ENCODE peak calls at places on chromosomes 2 and 18, in eight cellular contexts. D is CD8-positive, alpha-beta T cell; K is lower lobe of right lung; F is colonic mucosa; P is spleen; S is right atrium auricular region; A is heart right ventricle; R is endothelial cell of umbilical vein. H is an unnamed sample.

GRCh38 chr2:216827073-216827725 is 32.7 kb downstream of the TNP1 start:
- DNase-seq in D (no peak), K (no peak), F (no peak), P (no peak), S (no peak), A (no peak), R (no peak), H (no peak)

GRCh38 chr2:199979841-199980628 is 24.7 kb downstream of the MAIP1 start:
- DNase-seq in D (peak; percentile 76), K (peak; percentile 85), F (peak; percentile 90), P (peak; percentile 92), S (peak; percentile 94), A (peak; percentile 87), R (peak; percentile 91), H (peak; percentile 81)

GRCh38 chr18:66931010-66931409 is 327.1 kb upstream of the CDH19 start:
- DNase-seq in D (no peak), K (no peak), F (no peak), P (no peak), S (no peak), A (no peak), R (no peak), H (no peak)

GRCh38 chr18:43525149-43525548 is 247.9 kb upstream of the SYT4 start:
- DNase-seq in D (no peak), K (no peak), F (no peak), P (no peak), S (no peak), A (peak; percentile 16), R (no peak), H (no peak)

GRCh38 chr2:46796843-46797625 is 118.6 kb downstream of the MCFD2 start:
- DNase-seq in D (no peak), K (no peak), F (no peak), P (no peak), S (no peak), A (no peak), R (no peak), H (no peak)

GRCh38 chr2:13558368-13558767 is 841.6 kb downstream of the TRIB2 start:
- DNase-seq in D (no peak), K (no peak), F (no peak), P (no peak), S (no peak), A (no peak), R (no peak), H (no peak)

GRCh38 chr18:55314031-55314430 is 274.0 kb downstream of the TCF4 start:
- DNase-seq in D (no peak), K (no peak), F (no peak), P (no peak), S (no peak), A (no peak), R (no peak), H (no peak)

GRCh38 chr2:20381457-20381856 is 30.8 kb upstream of the PUM2 start:
- DNase-seq in D (no peak), K (no peak), F (peak; percentile 49), P (no peak), S (no peak), A (peak; percentile 56), R (peak; percentile 35), H (no peak)

GRCh38 chr2:97761192-97761591 is 47.8 kb downstream of the ZAP70 start:
- DNase-seq in D (peak; percentile 57), K (no peak), F (no peak), P (peak; percentile 85), S (no peak), A (no peak), R (no peak), H (peak; percentile 75)

GRCh38 chr18:75210274-75211001 is at the start of gene TSHZ1:
- DNase-seq in D (peak; percentile 74), K (no peak), F (peak; percentile 91), P (no peak), S (no peak), A (peak; percentile 83), R (peak; percentile 92), H (peak; percentile 51)

GRCh38 chr2:170928036-170928823 is 823 bp upstream of the GORASP2 start:
- DNase-seq in D (no peak), K (no peak), F (peak; percentile 27), P (peak; percentile 79), S (no peak), A (no peak), R (no peak), H (peak; percentile 50)

GRCh38 chr2:109000654-109001600 is 11.9 kb upstream of the EDAR start:
- DNase-seq in D (no peak), K (no peak), F (no peak), P (no peak), S (no peak), A (no peak), R (no peak), H (no peak)

GRCh38 chr2:101811226-101812015 is 113.9 kb downstream of the MAP4K4 start:
- DNase-seq in D (no peak), K (no peak), F (no peak), P (no peak), S (no peak), A (no peak), R (no peak), H (no peak)

GRCh38 chr2:43129676-43130547 is 96.5 kb downstream of the ZFP36L2 start:
- DNase-seq in D (peak; percentile 53), K (peak; percentile 84), F (no peak), P (peak; percentile 90), S (no peak), A (no peak), R (no peak), H (peak; percentile 31)

GRCh38 chr18:37574113-37574512 is 8.5 kb upstream of the CELF4 start:
- DNase-seq in D (no peak), K (no peak), F (no peak), P (no peak), S (no peak), A (no peak), R (no peak), H (no peak)

GRCh38 chr2:74982581-74982980 is 24.1 kb downstream of the POLE4 start:
- DNase-seq in D (no peak), K (no peak), F (no peak), P (no peak), S (no peak), A (no peak), R (no peak), H (no peak)

GRCh38 chr2:238406222-238406997 is 20.3 kb upstream of the ASB1 start:
- DNase-seq in D (no peak), K (no peak), F (no peak), P (no peak), S (no peak), A (no peak), R (no peak), H (no peak)

GRCh38 chr2:160876765-160877164 is 283.5 kb upstream of the TANK start:
- DNase-seq in D (no peak), K (no peak), F (no peak), P (no peak), S (no peak), A (no peak), R (no peak), H (no peak)

GRCh38 chr2:201452856-201453643 is 1.5 kb downstream of the STRADB start:
- DNase-seq in D (no peak), K (no peak), F (no peak), P (no peak), S (no peak), A (no peak), R (no peak), H (no peak)
- H3K4me3 ChIP-seq in D (no peak overlapping the region), K (peak overlapping the region; percentile 86), F (peak overlapping the region; percentile 75), P (peak overlapping the region; percentile 85), S (no peak overlapping the region), A (peak overlapping the region; percentile 73), R (no peak overlapping the region), H (no peak overlapping the region)

GRCh38 chr2:190080527-190081049 is 18.1 kb upstream of the MSTN start:
- DNase-seq in D (no peak), K (no peak), F (no peak), P (no peak), S (no peak), A (no peak), R (no peak), H (no peak)
- H3K4me1 ChIP-seq in D (no peaks in the 10 kb centered on the region), K (no peaks in the 10 kb centered on the region), F (no peaks in the 10 kb centered on the region), P (no peaks in the 10 kb centered on the region), S (no peaks in the 10 kb centered on the region), A (no peaks in the 10 kb centered on the region), R (no peaks in the 10 kb centered on the region), H (no peaks in the 10 kb centered on the region)

DNA sequence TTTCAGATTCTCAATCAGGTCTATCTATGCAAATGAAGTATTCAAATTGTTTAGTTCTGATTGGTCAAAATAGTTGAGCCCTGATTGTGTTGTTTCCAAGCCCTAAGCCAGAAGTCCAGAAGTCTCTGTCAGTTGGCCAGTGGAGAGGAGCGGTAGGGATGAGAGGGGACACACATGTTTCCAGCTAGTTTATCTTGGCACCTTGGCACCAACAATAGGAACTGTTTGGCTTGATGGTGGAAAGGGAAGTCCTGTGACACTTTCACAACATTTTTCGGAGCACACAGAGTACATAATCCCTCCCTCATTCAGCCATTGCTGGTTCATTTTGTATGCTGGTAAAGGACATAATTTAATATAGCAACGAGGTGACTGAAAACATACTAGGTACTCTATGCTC is 1661.6 kb downstream of the SUCLG1 start:
- DNase-seq in D (no peak), K (no peak), F (no peak), P (no peak), S (no peak), A (peak; percentile 5), R (peak; percentile 6), H (no peak)
- H3K4me3 ChIP-seq in D (no peak overlapping the region), K (no peak overlapping the region), F (no peak overlapping the region), P (no peak overlapping the region), S (no peak overlapping the region), A (no peak overlapping the region), R (no peak overlapping the region), H (no peak overlapping the region)

DNA sequence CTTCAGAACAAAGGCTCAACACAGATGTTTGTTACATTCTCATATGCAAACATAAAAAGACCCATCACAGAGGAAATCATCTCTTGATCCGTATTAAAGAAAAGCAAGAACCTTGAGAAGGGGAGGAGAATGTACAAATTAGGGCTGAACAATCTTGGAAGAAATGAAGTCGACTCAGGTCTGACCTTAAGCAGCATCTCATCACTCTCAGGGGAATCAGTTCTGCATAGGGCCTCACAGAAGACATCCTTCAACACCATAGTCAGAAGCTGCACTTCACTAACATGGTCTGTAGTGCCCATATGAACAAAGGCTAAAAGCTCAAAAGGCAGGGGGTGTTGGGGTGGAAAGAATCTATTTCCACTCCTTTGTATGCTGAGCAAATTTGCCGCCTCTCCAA is 10.2 kb downstream of the KLF7 start:
- DNase-seq in D (no peak), K (no peak), F (no peak), P (no peak), S (no peak), A (no peak), R (no peak), H (no peak)
- H3K4me1 ChIP-seq in D (peaks cover 53% of the 10 kb centered on the region), K (peaks cover 95% of the 10 kb centered on the region), F (no peaks in the 10 kb centered on the region), P (peaks cover 78% of the 10 kb centered on the region), S (peaks cover 95% of the 10 kb centered on the region), A (peaks cover 100% of the 10 kb centered on the region), R (peaks cover 96% of the 10 kb centered on the region), H (peaks cover 60% of the 10 kb centered on the region)

GRCh38 chr2:17966793-17967192 is 88.3 kb downstream of the KCNS3 start:
- DNase-seq in D (no peak), K (no peak), F (no peak), P (no peak), S (no peak), A (no peak), R (no peak), H (no peak)
- H3K4me3 ChIP-seq in D (no peak overlapping the region), K (no peak overlapping the region), F (no peak overlapping the region), P (no peak overlapping the region), S (no peak overlapping the region), A (no peak overlapping the region), R (no peak overlapping the region), H (no peak overlapping the region)